ENCODE peak calls at places on chromosomes 2 and 18, in four cellular contexts. I, U, V and F are unnamed samples.

GRCh38 chr2:3805120-3805519 is 101.7 kb downstream of the DCDC2C start:
- DNase-seq in I (no peak), V (peak; percentile 57), U (peak; percentile 48), F (peak; percentile 56)

GRCh38 chr2:25215948-25216679 is 47.7 kb upstream of the POMC start:
- DNase-seq in U (no peak), V (no peak), I (no peak), F (no peak)

GRCh38 chr2:232981356-232981755 is 31.7 kb downstream of the NGEF start:
- DNase-seq in U (no peak), I (no peak), V (no peak), F (no peak)

GRCh38 chr2:201909961-201910361 is 103.6 kb downstream of the CDK15 start:
- DNase-seq in I (peak; percentile 27), U (no peak), V (no peak), F (no peak)

GRCh38 chr2:235709124-235709813 is 215.4 kb downstream of the AGAP1 start:
- DNase-seq in U (no peak), I (no peak), V (peak; percentile 48), F (no peak)

GRCh38 chr2:207869784-207870778 is 100.4 kb upstream of the FZD5 start:
- DNase-seq in U (no peak), I (no peak), V (peak; percentile 100), F (no peak)

GRCh38 chr2:168118733-168119518 is 128.5 kb downstream of the STK39 start:
- DNase-seq in I (no peak), V (peak; percentile 71), U (peak; percentile 32), F (peak; percentile 35)

GRCh38 chr2:48799605-48800004 is 44.1 kb upstream of the LHCGR start:
- DNase-seq in V (no peak), U (no peak), I (no peak), F (no peak)

GRCh38 chr2:237691200-237691907 is 64.0 kb downstream of the LRRFIP1 start:
- DNase-seq in V (no peak), U (no peak), I (no peak), F (no peak)

GRCh38 chr18:59386909-59387515 is 27.9 kb upstream of the LMAN1 start:
- DNase-seq in V (no peak), U (no peak), I (no peak), F (no peak)

GRCh38 chr2:61356261-61356957 is 114.5 kb downstream of the USP34 start:
- DNase-seq in I (no peak), U (no peak), V (peak; percentile 43), F (no peak)

GRCh38 chr2:2022941-2023586 is 278.7 kb upstream of the PXDN start:
- DNase-seq in I (no peak), V (no peak), U (no peak), F (no peak)

GRCh38 chr2:8309131-8309530 is 372.7 kb upstream of the ID2 start:
- DNase-seq in U (no peak), I (no peak), V (no peak), F (no peak)

GRCh38 chr18:80246656-80247402 is 485 bp downstream of the PARD6G start:
- DNase-seq in I (no peak), V (no peak), U (peak; percentile 29), F (peak; percentile 35)

GRCh38 chr18:28512357-28512756 is 335.4 kb upstream of the CDH2 start:
- DNase-seq in U (no peak), V (no peak), I (peak; percentile 1), F (no peak)

GRCh38 chr18:44679912-44680270 is 797 bp upstream of the SETBP1 start:
- DNase-seq in U (no peak), V (no peak), I (no peak), F (peak; percentile 26)

DNA sequence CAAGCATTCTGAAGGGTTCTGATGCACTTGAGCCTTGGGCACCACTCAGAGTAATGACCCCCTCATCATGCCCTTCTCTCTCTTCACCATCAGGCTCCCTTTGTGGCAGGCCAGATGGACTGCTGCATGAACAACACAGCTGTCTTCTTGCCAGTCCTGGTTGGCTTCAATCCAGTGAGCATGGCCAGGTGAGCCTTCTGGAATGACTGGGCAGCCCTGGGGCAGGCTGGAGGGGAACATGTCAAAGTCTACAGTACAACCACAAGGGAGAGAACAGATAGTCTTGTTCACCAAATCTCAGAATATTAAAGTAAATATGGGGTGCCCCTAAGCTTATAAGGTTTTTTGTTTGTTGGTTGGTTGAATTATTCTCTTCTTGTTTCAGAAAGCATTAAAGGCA is 4.4 kb downstream of the GCKR start:
- DNase-seq in U (no peak), I (no peak), V (no peak), F (no peak)
- TF ChIP-seq SP1 in U (no peak), I (no peak), V (no peak), F (no peak)

DNA sequence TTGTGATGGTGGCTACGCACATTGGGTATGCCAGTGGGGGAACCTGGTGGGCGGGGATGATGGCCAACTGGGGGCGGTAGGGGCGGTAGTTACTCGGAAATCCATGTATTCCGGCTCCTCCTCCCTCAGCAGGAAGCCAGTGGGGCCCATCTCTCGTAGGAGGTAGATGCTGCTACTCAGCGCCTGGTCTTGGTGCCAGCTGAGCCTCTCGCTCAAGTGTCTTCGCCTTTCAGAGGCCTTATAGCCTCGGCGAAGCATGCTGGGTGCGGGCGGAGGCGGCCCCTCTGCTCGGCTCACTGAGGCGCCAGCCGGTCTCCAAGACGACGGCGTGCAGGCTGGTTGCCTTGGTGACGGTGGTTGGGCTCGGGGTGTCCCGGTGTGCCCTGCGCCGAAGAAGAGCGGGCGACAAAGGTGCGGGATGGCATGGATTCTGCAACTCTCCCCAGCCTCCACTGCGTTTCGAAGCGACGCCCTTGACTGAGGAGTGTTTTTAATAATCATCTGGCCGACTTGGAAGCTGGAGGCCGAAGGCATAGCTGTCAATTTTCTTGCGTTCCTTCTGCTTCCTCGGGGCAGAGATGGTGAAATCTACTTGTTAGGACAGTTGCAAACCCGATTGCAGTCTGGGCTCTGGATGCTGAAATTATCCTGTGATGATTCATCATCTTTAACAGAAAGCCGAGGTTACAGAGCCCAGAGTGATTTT is at the start of gene ZSWIM2:
- DNase-seq in U (no peak), V (peak; percentile 19), I (no peak), F (peak; percentile 58)
- TF ChIP-seq BHLHE40 in U (no peak), V (no peak), I (peak; percentile 30), F (no peak)

GRCh38 chr18:45940724-45941123 is 26.4 kb downstream of the EPG5 start:
- DNase-seq in U (no peak), I (no peak), V (no peak), F (no peak)
- TF ChIP-seq FOXM1 in U (no peak), I (no peak), V (no peak), F (no peak)

DNA sequence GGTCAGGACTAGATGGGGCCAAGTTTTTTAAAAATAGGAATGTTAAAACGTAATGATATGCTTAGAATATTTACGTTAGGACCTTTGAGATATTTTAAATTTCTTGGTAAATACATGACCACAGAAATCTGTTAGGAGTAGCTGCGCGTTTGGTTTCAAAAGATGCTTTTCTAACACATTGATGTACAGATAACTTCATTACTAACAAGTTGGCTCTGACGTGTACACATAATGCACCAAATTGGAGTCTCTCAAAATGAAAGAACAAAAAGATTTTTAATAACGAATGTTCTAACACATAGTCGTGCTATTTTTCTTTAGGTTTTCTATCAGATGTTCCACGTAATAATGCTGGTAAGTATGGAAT is 608 bp downstream of the PHOSPHO2 start:
- DNase-seq in V (no peak), I (no peak), U (no peak), F (no peak)
- TF ChIP-seq SP1 in V (no peak), I (no peak), U (no peak), F (no peak)

DNA sequence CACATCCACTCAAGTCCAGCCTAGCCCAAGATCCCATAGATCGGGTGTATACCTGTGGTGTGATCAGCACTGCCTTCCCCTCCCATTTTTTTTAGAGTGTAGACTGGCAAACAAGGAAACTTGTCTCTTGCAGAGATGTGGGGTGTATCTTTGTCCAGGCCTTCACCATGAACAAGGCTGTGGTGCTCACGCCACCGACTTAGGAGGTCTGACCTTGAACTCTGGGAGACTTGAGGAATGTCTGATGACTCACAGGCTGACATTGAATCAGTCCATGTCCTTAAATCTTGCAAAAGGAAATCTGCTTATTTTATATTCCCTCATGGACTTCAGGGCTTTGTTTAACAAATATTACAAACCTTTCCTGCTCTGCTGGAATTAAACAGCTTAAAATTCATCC is 4.5 kb upstream of the CTIF start:
- DNase-seq in U (no peak), I (no peak), V (no peak), F (no peak)
- TF ChIP-seq BHLHE40 in U (no peak), I (no peak), V (no peak), F (no peak)

GRCh38 chr2:183951636-183952035 is 646.7 kb upstream of the ZNF804A start:
- DNase-seq in U (no peak), I (no peak), V (no peak), F (no peak)
- TF ChIP-seq FOXM1 in U (no peak), I (no peak), V (no peak), F (no peak)